ENCODE peak calls at places on chromosomes 12 and 14, in four cellular contexts. One of them, this sample, is unnamed.
A peak's percentile ranks its signal among the peaks of the same experiment; 100 is the strongest.

GRCh38 chr12:112900298-112901145 is 6.2 kb upstream of the OAS1 start:
- DNase-seq in body of pancreas: peak; percentile 39
- DNase-seq in A549: peak; percentile 79
- DNase-seq in left ventricle myocardium inferior: no peak
- DNase-seq in this sample: no peak

GRCh38 chr14:69464829-69465228 is 19.7 kb upstream of the PLEKHD1 start:
- DNase-seq in body of pancreas: no peak
- DNase-seq in left ventricle myocardium inferior: no peak
- DNase-seq in A549: no peak
- DNase-seq in this sample: peak; percentile 79

GRCh38 chr12:28698541-28698940 is 450.5 kb upstream of the FAR2 start:
- DNase-seq in body of pancreas: no peak
- DNase-seq in A549: no peak
- DNase-seq in left ventricle myocardium inferior: no peak
- DNase-seq in this sample: no peak

GRCh38 chr12:19778822-19779221 is 339.5 kb downstream of the AEBP2 start:
- DNase-seq in body of pancreas: no peak
- DNase-seq in A549: no peak
- DNase-seq in left ventricle myocardium inferior: no peak
- DNase-seq in this sample: no peak

GRCh38 chr12:121038861-121039654 is at the start of gene OASL:
- DNase-seq in A549: no peak
- DNase-seq in body of pancreas: peak; percentile 40
- DNase-seq in left ventricle myocardium inferior: no peak
- DNase-seq in this sample: no peak

GRCh38 chr14:42299692-42300091 is 693.0 kb downstream of the LRFN5 start:
- DNase-seq in body of pancreas: no peak
- DNase-seq in A549: no peak
- DNase-seq in left ventricle myocardium inferior: no peak
- DNase-seq in this sample: peak; percentile 3

GRCh38 chr14:101074124-101075024 is 170.9 kb upstream of the RTL1 start:
- DNase-seq in left ventricle myocardium inferior: no peak
- DNase-seq in A549: no peak
- DNase-seq in body of pancreas: no peak
- DNase-seq in this sample: no peak

GRCh38 chr12:6438345-6438744 is 6.4 kb upstream of the CD27 start:
- DNase-seq in body of pancreas: no peak
- DNase-seq in A549: no peak
- DNase-seq in left ventricle myocardium inferior: no peak
- DNase-seq in this sample: no peak

GRCh38 chr14:77046706-77047105 is 18.2 kb upstream of the IRF2BPL start:
- DNase-seq in left ventricle myocardium inferior: no peak
- DNase-seq in body of pancreas: no peak
- DNase-seq in A549: no peak
- DNase-seq in this sample: no peak

GRCh38 chr12:25725874-25726273 is 172.8 kb upstream of the LMNTD1 start:
- DNase-seq in body of pancreas: no peak
- DNase-seq in A549: no peak
- DNase-seq in left ventricle myocardium inferior: no peak
- DNase-seq in this sample: no peak

GRCh38 chr12:4505381-4505986 is 33.2 kb upstream of the RAD51AP1 start:
- DNase-seq in body of pancreas: no peak
- DNase-seq in A549: no peak
- DNase-seq in left ventricle myocardium inferior: no peak
- DNase-seq in this sample: no peak

GRCh38 chr12:59973515-59973914 is 377.7 kb downstream of the SLC16A7 start:
- DNase-seq in left ventricle myocardium inferior: no peak
- DNase-seq in body of pancreas: no peak
- DNase-seq in A549: no peak
- DNase-seq in this sample: no peak

GRCh38 chr12:40010899-40011774 is 94.7 kb downstream of the SLC2A13 start:
- DNase-seq in left ventricle myocardium inferior: no peak
- DNase-seq in body of pancreas: peak; percentile 53
- DNase-seq in A549: peak; percentile 80
- DNase-seq in this sample: peak; percentile 55
- H3K4me3 ChIP-seq in left ventricle myocardium inferior: peak overlapping the region; percentile 51
- H3K4me3 ChIP-seq in body of pancreas: no peak overlapping the region
- H3K4me3 ChIP-seq in A549: no peak overlapping the region
- H3K4me3 ChIP-seq in this sample: peak overlapping the region; percentile 29

GRCh38 chr12:10807186-10807585 is at the start of gene TAS2R8:
- DNase-seq in A549: no peak
- DNase-seq in body of pancreas: no peak
- DNase-seq in left ventricle myocardium inferior: no peak
- DNase-seq in this sample: no peak

GRCh38 chr12:10811883-10812536 is 2.0 kb upstream of the TAS2R9 start:
- DNase-seq in body of pancreas: no peak
- DNase-seq in left ventricle myocardium inferior: no peak
- DNase-seq in A549: no peak
- DNase-seq in this sample: no peak

DNA sequence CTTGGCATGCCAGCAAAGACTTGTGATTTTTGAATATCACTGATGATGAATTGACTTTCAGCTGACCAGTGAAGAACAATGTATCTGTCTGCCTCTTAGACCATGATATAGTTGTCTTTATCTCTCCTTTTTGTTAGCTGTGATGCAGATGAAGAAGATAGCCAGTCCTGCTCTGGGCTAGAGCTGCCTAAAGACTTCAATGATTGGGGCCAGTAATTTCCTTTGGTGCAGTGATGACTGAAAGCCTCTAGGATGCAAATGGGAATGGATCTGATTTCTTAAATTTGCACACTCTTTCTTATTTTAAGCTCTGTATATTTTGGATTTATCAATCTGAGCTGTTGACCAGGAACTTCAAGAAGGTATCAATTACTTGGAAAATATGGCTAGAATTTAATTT is at the start of gene TAS2R9:
- DNase-seq in A549: no peak
- DNase-seq in body of pancreas: no peak
- DNase-seq in left ventricle myocardium inferior: no peak
- DNase-seq in this sample: no peak
- TF ChIP-seq CTCF in A549: no peak
- TF ChIP-seq CTCF in body of pancreas: no peak
- TF ChIP-seq CTCF in left ventricle myocardium inferior: no peak
- TF ChIP-seq CTCF in this sample: no peak

DNA sequence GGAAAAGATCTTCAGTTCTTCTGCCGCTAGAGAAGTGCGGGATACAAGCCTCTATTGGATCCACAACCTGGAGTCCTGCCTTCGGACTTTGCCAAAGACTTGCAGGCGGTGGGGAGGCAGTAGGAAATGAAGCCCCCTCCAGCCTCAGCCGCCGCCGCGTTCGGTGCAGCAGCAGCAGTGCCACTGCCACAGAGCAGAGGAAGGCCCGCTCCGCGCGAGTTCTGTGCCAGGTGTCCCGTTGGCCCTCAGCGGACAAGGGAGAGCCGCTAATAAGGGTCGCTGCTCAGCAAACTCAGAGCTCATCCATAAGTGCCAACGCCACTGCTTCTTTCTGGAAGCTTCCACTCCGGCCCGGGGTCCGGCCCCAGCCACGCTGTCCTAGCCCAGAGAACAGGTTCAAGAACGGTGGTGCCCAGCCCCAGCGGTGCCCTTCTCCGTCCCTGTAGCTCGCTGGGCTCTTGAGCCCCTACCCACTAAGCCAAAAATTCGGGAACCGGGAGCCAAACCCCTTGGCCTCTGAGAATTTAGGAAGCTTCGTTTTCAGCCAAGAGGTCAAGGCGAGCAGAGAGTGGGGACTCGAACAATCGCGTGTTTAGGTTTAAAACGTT is 6.4 kb downstream of the SIX1 start:
- DNase-seq in A549: no peak
- DNase-seq in left ventricle myocardium inferior: no peak
- DNase-seq in body of pancreas: no peak
- DNase-seq in this sample: no peak
- H3K4me3 ChIP-seq in A549: no peak overlapping the region
- H3K4me3 ChIP-seq in left ventricle myocardium inferior: peak overlapping the region; percentile 39
- H3K4me3 ChIP-seq in body of pancreas: no peak overlapping the region
- H3K4me3 ChIP-seq in this sample: no peak overlapping the region

GRCh38 chr14:99271288-99271941 is 582 bp downstream of the BCL11B start:
- DNase-seq in body of pancreas: no peak
- DNase-seq in left ventricle myocardium inferior: no peak
- DNase-seq in A549: no peak
- DNase-seq in this sample: no peak

GRCh38 chr14:99273025-99273723 is 1.2 kb upstream of the BCL11B start:
- DNase-seq in left ventricle myocardium inferior: no peak
- DNase-seq in body of pancreas: no peak
- DNase-seq in A549: peak; percentile 77
- DNase-seq in this sample: no peak

GRCh38 chr14:99272669-99273024 is 650 bp upstream of the BCL11B start:
- DNase-seq in body of pancreas: no peak
- DNase-seq in left ventricle myocardium inferior: no peak
- DNase-seq in A549: no peak
- DNase-seq in this sample: no peak

GRCh38 chr14:99270491-99271287 is 1.3 kb downstream of the BCL11B start:
- DNase-seq in A549: no peak
- DNase-seq in left ventricle myocardium inferior: no peak
- DNase-seq in body of pancreas: no peak
- DNase-seq in this sample: no peak

GRCh38 chr14:99271951-99272668 is at the start of gene BCL11B:
- DNase-seq in body of pancreas: peak; percentile 38
- DNase-seq in left ventricle myocardium inferior: peak; percentile 33
- DNase-seq in A549: peak; percentile 93
- DNase-seq in this sample: peak; percentile 27
- TF ChIP-seq CTCF in body of pancreas: peak; percentile 28
- TF ChIP-seq CTCF in left ventricle myocardium inferior: peak; percentile 44
- TF ChIP-seq CTCF in A549: peak; percentile 61
- TF ChIP-seq CTCF in this sample: peak; percentile 47

GRCh38 chr12:42588308-42588836 is 1.2 kb downstream of the PRICKLE1 start:
- DNase-seq in body of pancreas: no peak
- DNase-seq in A549: no peak
- DNase-seq in left ventricle myocardium inferior: no peak
- DNase-seq in this sample: no peak
- H3K4me3 ChIP-seq in body of pancreas: no peak overlapping the region
- H3K4me3 ChIP-seq in A549: peak overlapping the region; percentile 73
- H3K4me3 ChIP-seq in left ventricle myocardium inferior: peak overlapping the region; percentile 99
- H3K4me3 ChIP-seq in this sample: peak overlapping the region; percentile 99

GRCh38 chr12:119071638-119072231 is 90.4 kb downstream of the SRRM4 start:
- DNase-seq in left ventricle myocardium inferior: no peak
- DNase-seq in body of pancreas: no peak
- DNase-seq in A549: no peak
- DNase-seq in this sample: no peak
- TF ChIP-seq CTCF in left ventricle myocardium inferior: no peak
- TF ChIP-seq CTCF in body of pancreas: no peak
- TF ChIP-seq CTCF in A549: no peak
- TF ChIP-seq CTCF in this sample: no peak

GRCh38 chr14:56196274-56196673 is 78.1 kb downstream of the PELI2 start:
- DNase-seq in body of pancreas: no peak
- DNase-seq in left ventricle myocardium inferior: no peak
- DNase-seq in A549: no peak
- DNase-seq in this sample: no peak
- H3K4me3 ChIP-seq in body of pancreas: no peak overlapping the region
- H3K4me3 ChIP-seq in left ventricle myocardium inferior: no peak overlapping the region
- H3K4me3 ChIP-seq in A549: no peak overlapping the region
- H3K4me3 ChIP-seq in this sample: no peak overlapping the region

DNA sequence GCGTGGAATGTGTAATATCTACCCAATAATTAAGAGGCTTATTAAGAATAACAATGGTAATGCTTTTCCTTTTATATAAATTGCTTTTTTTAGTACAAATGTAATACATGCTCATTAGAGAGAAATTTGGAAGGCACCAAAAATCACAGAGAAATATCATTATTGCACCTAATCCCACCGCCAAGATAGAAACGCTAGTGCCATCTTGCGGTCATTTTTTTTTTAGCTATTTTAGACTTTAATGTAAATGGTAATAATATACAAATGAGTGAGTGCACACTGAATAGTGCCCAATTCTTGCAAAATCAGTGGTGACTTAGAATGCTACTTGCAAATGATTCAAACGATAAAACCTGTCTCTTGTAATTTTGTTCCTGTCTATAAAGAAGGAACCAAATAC is 576.8 kb upstream of the TMEM132C start:
- DNase-seq in A549: no peak
- DNase-seq in left ventricle myocardium inferior: no peak
- DNase-seq in body of pancreas: no peak
- DNase-seq in this sample: no peak
- TF ChIP-seq CTCF in A549: no peak
- TF ChIP-seq CTCF in left ventricle myocardium inferior: no peak
- TF ChIP-seq CTCF in body of pancreas: no peak
- TF ChIP-seq CTCF in this sample: peak; percentile 6

This sample was measured in epithelial cell of proximal tubule.